ENCODE peak calls at places on chromosomes 16 and 17, in five cellular contexts. One of them, this sample, is unnamed. For H3K27me3, the result is how much of the 10 kb centered on the place peaks cover.

GRCh38 chr16:27365142-27366089 is 36.6 kb upstream of the IL21R start:
- DNase-seq in aorta: no peak
- DNase-seq in CD4-positive, alpha-beta T cell: no peak
- DNase-seq in HAP-1: no peak
- DNase-seq in esophagus squamous epithelium: no peak
- DNase-seq in this sample: no peak

GRCh38 chr16:9536905-9537304 is 445.5 kb downstream of the HAPSTR1 start:
- DNase-seq in aorta: no peak
- DNase-seq in CD4-positive, alpha-beta T cell: no peak
- DNase-seq in HAP-1: no peak
- DNase-seq in esophagus squamous epithelium: no peak
- DNase-seq in this sample: no peak

GRCh38 chr17:14854691-14855090 is 410.4 kb downstream of the PMP22 start:
- DNase-seq in aorta: no peak
- DNase-seq in CD4-positive, alpha-beta T cell: no peak
- DNase-seq in HAP-1: no peak
- DNase-seq in esophagus squamous epithelium: no peak
- DNase-seq in this sample: no peak

GRCh38 chr17:40129498-40129897 is 7.7 kb downstream of the MSL1 start:
- DNase-seq in aorta: no peak
- DNase-seq in CD4-positive, alpha-beta T cell: no peak
- DNase-seq in HAP-1: no peak
- DNase-seq in esophagus squamous epithelium: no peak
- DNase-seq in this sample: no peak

GRCh38 chr17:45146616-45147101 is 1.6 kb upstream of the HEXIM1 start:
- DNase-seq in aorta: no peak
- DNase-seq in CD4-positive, alpha-beta T cell: no peak
- DNase-seq in HAP-1: no peak
- DNase-seq in esophagus squamous epithelium: no peak
- DNase-seq in this sample: no peak

GRCh38 chr17:50953831-50954601 is 87.9 kb upstream of the TOB1 start:
- DNase-seq in aorta: peak
- DNase-seq in CD4-positive, alpha-beta T cell: no peak
- DNase-seq in HAP-1: peak
- DNase-seq in esophagus squamous epithelium: no peak
- DNase-seq in this sample: no peak

GRCh38 chr17:61464121-61464905 is 12.1 kb downstream of the TBX4 start:
- DNase-seq in aorta: no peak
- DNase-seq in CD4-positive, alpha-beta T cell: no peak
- DNase-seq in HAP-1: no peak
- DNase-seq in esophagus squamous epithelium: no peak
- DNase-seq in this sample: no peak

GRCh38 chr16:68356249-68356918 is 45.6 kb downstream of the PRMT7 start:
- DNase-seq in aorta: peak
- DNase-seq in CD4-positive, alpha-beta T cell: peak
- DNase-seq in HAP-1: no peak
- DNase-seq in esophagus squamous epithelium: no peak
- DNase-seq in this sample: peak

DNA sequence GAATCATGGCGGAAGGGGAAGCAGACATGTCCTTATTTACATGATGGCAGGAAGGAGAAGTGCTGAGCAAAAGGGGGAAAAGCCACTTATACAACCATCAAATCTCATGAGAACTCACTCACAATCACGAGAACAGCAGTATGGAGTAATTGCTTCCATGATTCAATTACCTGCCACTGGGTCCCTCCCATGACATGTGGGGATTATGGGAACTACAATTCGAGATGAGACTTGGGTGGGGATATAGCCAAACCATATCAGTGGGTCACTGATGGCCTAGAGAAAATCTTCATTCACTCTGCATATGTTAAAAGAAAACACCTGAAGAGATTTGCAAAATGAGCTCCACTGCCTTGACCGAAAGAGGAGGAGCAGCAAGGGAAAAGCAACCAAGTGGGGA is 130.3 kb upstream of the FAM20A start:
- DNase-seq in aorta: no peak
- DNase-seq in CD4-positive, alpha-beta T cell: no peak
- DNase-seq in HAP-1: no peak
- DNase-seq in esophagus squamous epithelium: no peak
- DNase-seq in this sample: no peak
- H3K27me3 ChIP-seq in aorta: under half
- H3K27me3 ChIP-seq in CD4-positive, alpha-beta T cell: under half
- H3K27me3 ChIP-seq in HAP-1: under half
- H3K27me3 ChIP-seq in esophagus squamous epithelium: under half
- H3K27me3 ChIP-seq in this sample: under half

GRCh38 chr17:34886831-34887230 is 74.4 kb downstream of the CCT6B start:
- DNase-seq in aorta: no peak
- DNase-seq in CD4-positive, alpha-beta T cell: no peak
- DNase-seq in HAP-1: no peak
- DNase-seq in esophagus squamous epithelium: no peak
- DNase-seq in this sample: no peak
- H3K27me3 ChIP-seq in aorta: under half
- H3K27me3 ChIP-seq in CD4-positive, alpha-beta T cell: under half
- H3K27me3 ChIP-seq in HAP-1: under half
- H3K27me3 ChIP-seq in esophagus squamous epithelium: half or more
- H3K27me3 ChIP-seq in this sample: under half

DNA sequence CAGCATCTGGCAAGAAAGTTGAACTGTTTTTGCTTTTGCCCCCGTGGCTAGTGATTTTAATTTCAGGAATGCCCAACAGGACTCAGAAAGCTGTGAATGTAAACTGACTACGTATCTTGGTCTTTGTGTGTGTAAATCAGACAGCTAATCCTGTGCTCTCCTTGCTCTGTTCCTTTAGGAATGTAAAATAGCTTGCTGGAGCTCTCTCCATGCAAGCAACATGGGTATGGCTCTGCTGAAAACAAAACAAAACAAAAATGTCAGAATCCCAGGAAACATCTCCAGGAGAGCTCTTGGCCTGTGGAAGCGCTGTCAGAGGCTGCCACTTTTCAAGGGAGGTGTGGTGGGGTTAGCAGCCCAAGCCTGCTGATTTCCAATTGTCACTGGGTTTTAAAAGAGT is 161.8 kb upstream of the NOG start:
- DNase-seq in aorta: no peak
- DNase-seq in CD4-positive, alpha-beta T cell: no peak
- DNase-seq in HAP-1: no peak
- DNase-seq in esophagus squamous epithelium: no peak
- DNase-seq in this sample: no peak
- H3K27me3 ChIP-seq in aorta: under half
- H3K27me3 ChIP-seq in CD4-positive, alpha-beta T cell: under half
- H3K27me3 ChIP-seq in HAP-1: under half
- H3K27me3 ChIP-seq in esophagus squamous epithelium: under half
- H3K27me3 ChIP-seq in this sample: under half

DNA sequence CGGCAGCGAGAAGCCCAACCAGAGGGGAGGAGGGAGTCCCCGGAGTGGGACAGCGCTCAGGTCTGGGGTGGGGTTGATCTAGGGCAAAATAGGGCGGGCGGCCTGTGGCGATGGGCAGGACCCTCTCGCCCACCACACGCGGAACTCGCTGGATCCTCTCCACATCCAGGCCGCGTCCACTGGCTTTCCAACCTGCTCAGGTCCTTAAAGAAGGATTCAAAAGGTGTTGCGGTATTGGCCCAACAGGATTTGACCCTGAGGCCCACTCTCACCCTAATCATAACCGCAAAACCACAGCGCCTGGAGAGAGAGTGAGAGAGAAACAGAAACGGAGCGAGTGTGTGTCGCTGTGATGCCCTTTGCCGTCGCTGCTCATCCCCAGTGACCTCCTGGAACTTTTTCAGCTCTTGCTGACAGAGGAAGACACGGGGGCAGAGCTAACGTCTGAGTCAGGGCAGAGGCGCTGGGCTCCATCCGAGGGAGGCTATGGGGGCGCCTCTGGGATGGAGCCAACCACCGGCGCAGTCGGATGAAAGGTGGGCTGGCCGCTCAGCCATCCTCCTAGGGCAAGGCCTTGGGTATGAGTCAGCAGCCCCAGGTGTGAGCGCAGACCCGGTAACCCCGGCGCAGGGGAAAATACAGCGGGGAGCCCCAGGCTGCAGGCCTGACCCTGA is 16.7 kb upstream of the OR1F1 start:
- DNase-seq in aorta: no peak
- DNase-seq in CD4-positive, alpha-beta T cell: no peak
- DNase-seq in HAP-1: no peak
- DNase-seq in esophagus squamous epithelium: no peak
- DNase-seq in this sample: peak
- H3K27me3 ChIP-seq in aorta: under half
- H3K27me3 ChIP-seq in CD4-positive, alpha-beta T cell: half or more
- H3K27me3 ChIP-seq in HAP-1: under half
- H3K27me3 ChIP-seq in esophagus squamous epithelium: half or more
- H3K27me3 ChIP-seq in this sample: under half

GRCh38 chr17:79887451-79887991 is 48.3 kb upstream of the CBX4 start:
- DNase-seq in aorta: no peak
- DNase-seq in CD4-positive, alpha-beta T cell: no peak
- DNase-seq in HAP-1: no peak
- DNase-seq in esophagus squamous epithelium: no peak
- DNase-seq in this sample: no peak
- H3K27me3 ChIP-seq in aorta: under half
- H3K27me3 ChIP-seq in CD4-positive, alpha-beta T cell: under half
- H3K27me3 ChIP-seq in HAP-1: under half
- H3K27me3 ChIP-seq in esophagus squamous epithelium: half or more
- H3K27me3 ChIP-seq in this sample: under half